ENCODE peak calls at places on chromosomes 1 and 21, in seven cellular contexts. One of them, this sample, is unnamed.

GRCh38 chr1:213987876-213988638 is at the start of gene PROX1:
- DNase-seq in upper lobe of right lung: peak
- DNase-seq in endothelial cell: peak
- DNase-seq in cardiac muscle cell: peak
- DNase-seq in OCI-LY7: no peak
- DNase-seq in transverse colon: peak
- DNase-seq in CD4-positive, alpha-beta T cell: no peak
- DNase-seq in this sample: peak

GRCh38 chr1:211920602-211921226 is 90.2 kb upstream of the LPGAT1 start:
- DNase-seq in upper lobe of right lung: no peak
- DNase-seq in endothelial cell: no peak
- DNase-seq in cardiac muscle cell: peak
- DNase-seq in OCI-LY7: no peak
- DNase-seq in transverse colon: no peak
- DNase-seq in CD4-positive, alpha-beta T cell: no peak
- DNase-seq in this sample: no peak

GRCh38 chr1:75134656-75134938 is 409 bp downstream of the LHX8 start:
- DNase-seq in upper lobe of right lung: no peak
- DNase-seq in endothelial cell: no peak
- DNase-seq in cardiac muscle cell: no peak
- DNase-seq in OCI-LY7: no peak
- DNase-seq in transverse colon: no peak
- DNase-seq in CD4-positive, alpha-beta T cell: no peak
- DNase-seq in this sample: no peak

GRCh38 chr1:79391896-79392295 is 385.4 kb upstream of the ADGRL4 start:
- DNase-seq in upper lobe of right lung: no peak
- DNase-seq in endothelial cell: no peak
- DNase-seq in cardiac muscle cell: no peak
- DNase-seq in OCI-LY7: no peak
- DNase-seq in transverse colon: no peak
- DNase-seq in CD4-positive, alpha-beta T cell: no peak
- DNase-seq in this sample: no peak

GRCh38 chr1:238898856-238899255 is 487.5 kb upstream of the CHRM3 start:
- DNase-seq in upper lobe of right lung: no peak
- DNase-seq in endothelial cell: no peak
- DNase-seq in cardiac muscle cell: no peak
- DNase-seq in OCI-LY7: no peak
- DNase-seq in transverse colon: no peak
- DNase-seq in CD4-positive, alpha-beta T cell: no peak
- DNase-seq in this sample: no peak

GRCh38 chr1:43605761-43606160 is 44.2 kb upstream of the KDM4A start:
- DNase-seq in upper lobe of right lung: no peak
- DNase-seq in endothelial cell: no peak
- DNase-seq in cardiac muscle cell: no peak
- DNase-seq in OCI-LY7: no peak
- DNase-seq in transverse colon: no peak
- DNase-seq in CD4-positive, alpha-beta T cell: no peak
- DNase-seq in this sample: no peak

GRCh38 chr1:220281159-220281574 is 8.9 kb upstream of the RAB3GAP2 start:
- DNase-seq in upper lobe of right lung: no peak
- DNase-seq in endothelial cell: no peak
- DNase-seq in cardiac muscle cell: peak
- DNase-seq in OCI-LY7: no peak
- DNase-seq in transverse colon: no peak
- DNase-seq in CD4-positive, alpha-beta T cell: no peak
- DNase-seq in this sample: no peak

GRCh38 chr1:12616709-12617373 is 1.2 kb downstream of the DHRS3 start:
- DNase-seq in upper lobe of right lung: peak
- DNase-seq in endothelial cell: peak
- DNase-seq in cardiac muscle cell: no peak
- DNase-seq in OCI-LY7: no peak
- DNase-seq in transverse colon: peak
- DNase-seq in CD4-positive, alpha-beta T cell: peak
- DNase-seq in this sample: peak

GRCh38 chr1:66292944-66293343 is 241.0 kb upstream of the SGIP1 start:
- DNase-seq in upper lobe of right lung: no peak
- DNase-seq in endothelial cell: no peak
- DNase-seq in cardiac muscle cell: no peak
- DNase-seq in OCI-LY7: no peak
- DNase-seq in transverse colon: no peak
- DNase-seq in CD4-positive, alpha-beta T cell: no peak
- DNase-seq in this sample: peak

GRCh38 chr1:1890506-1891348 is at the start of gene GNB1:
- DNase-seq in upper lobe of right lung: peak
- DNase-seq in endothelial cell: peak
- DNase-seq in cardiac muscle cell: peak
- DNase-seq in OCI-LY7: peak
- DNase-seq in transverse colon: peak
- DNase-seq in CD4-positive, alpha-beta T cell: peak
- DNase-seq in this sample: peak

GRCh38 chr1:119371800-119372199 is 3.2 kb downstream of the HAO2 start:
- DNase-seq in upper lobe of right lung: no peak
- DNase-seq in endothelial cell: no peak
- DNase-seq in cardiac muscle cell: no peak
- DNase-seq in OCI-LY7: no peak
- DNase-seq in transverse colon: no peak
- DNase-seq in CD4-positive, alpha-beta T cell: no peak
- DNase-seq in this sample: no peak

GRCh38 chr1:119968068-119968492 is 71.8 kb upstream of the ADAM30 start:
- DNase-seq in upper lobe of right lung: peak
- DNase-seq in endothelial cell: peak
- DNase-seq in cardiac muscle cell: peak
- DNase-seq in OCI-LY7: peak
- DNase-seq in transverse colon: peak
- DNase-seq in CD4-positive, alpha-beta T cell: peak
- DNase-seq in this sample: peak

GRCh38 chr1:117628343-117628742 is 22.5 kb downstream of the TENT5C start:
- DNase-seq in upper lobe of right lung: no peak
- DNase-seq in endothelial cell: no peak
- DNase-seq in cardiac muscle cell: no peak
- DNase-seq in OCI-LY7: no peak
- DNase-seq in transverse colon: no peak
- DNase-seq in CD4-positive, alpha-beta T cell: no peak
- DNase-seq in this sample: no peak

GRCh38 chr1:168206111-168206510 is 19.7 kb upstream of the SFT2D2 start:
- DNase-seq in upper lobe of right lung: no peak
- DNase-seq in endothelial cell: no peak
- DNase-seq in cardiac muscle cell: no peak
- DNase-seq in OCI-LY7: no peak
- DNase-seq in transverse colon: no peak
- DNase-seq in CD4-positive, alpha-beta T cell: no peak
- DNase-seq in this sample: no peak

GRCh38 chr21:17519965-17520364 is 7.1 kb downstream of the CXADR start:
- DNase-seq in upper lobe of right lung: no peak
- DNase-seq in endothelial cell: no peak
- DNase-seq in cardiac muscle cell: no peak
- DNase-seq in OCI-LY7: no peak
- DNase-seq in transverse colon: no peak
- DNase-seq in CD4-positive, alpha-beta T cell: no peak
- DNase-seq in this sample: no peak

GRCh38 chr1:29757866-29758763 is 521.8 kb downstream of the PTPRU start:
- DNase-seq in upper lobe of right lung: no peak
- DNase-seq in endothelial cell: no peak
- DNase-seq in cardiac muscle cell: no peak
- DNase-seq in OCI-LY7: no peak
- DNase-seq in transverse colon: no peak
- DNase-seq in CD4-positive, alpha-beta T cell: no peak
- DNase-seq in this sample: no peak

GRCh38 chr1:175824079-175824478 is 80.7 kb upstream of the TNR start:
- DNase-seq in upper lobe of right lung: no peak
- DNase-seq in endothelial cell: peak
- DNase-seq in cardiac muscle cell: no peak
- DNase-seq in OCI-LY7: peak
- DNase-seq in transverse colon: no peak
- DNase-seq in CD4-positive, alpha-beta T cell: no peak
- DNase-seq in this sample: no peak

GRCh38 chr1:222124602-222125001 is 382.7 kb upstream of the DUSP10 start:
- DNase-seq in upper lobe of right lung: no peak
- DNase-seq in endothelial cell: no peak
- DNase-seq in cardiac muscle cell: no peak
- DNase-seq in OCI-LY7: no peak
- DNase-seq in transverse colon: no peak
- DNase-seq in CD4-positive, alpha-beta T cell: no peak
- DNase-seq in this sample: no peak
- TF ChIP-seq CTCF in upper lobe of right lung: no peak
- TF ChIP-seq CTCF in endothelial cell: no peak
- TF ChIP-seq CTCF in cardiac muscle cell: peak
- TF ChIP-seq CTCF in OCI-LY7: peak
- TF ChIP-seq CTCF in transverse colon: peak
- TF ChIP-seq CTCF in CD4-positive, alpha-beta T cell: no peak
- TF ChIP-seq CTCF in this sample: no peak

DNA sequence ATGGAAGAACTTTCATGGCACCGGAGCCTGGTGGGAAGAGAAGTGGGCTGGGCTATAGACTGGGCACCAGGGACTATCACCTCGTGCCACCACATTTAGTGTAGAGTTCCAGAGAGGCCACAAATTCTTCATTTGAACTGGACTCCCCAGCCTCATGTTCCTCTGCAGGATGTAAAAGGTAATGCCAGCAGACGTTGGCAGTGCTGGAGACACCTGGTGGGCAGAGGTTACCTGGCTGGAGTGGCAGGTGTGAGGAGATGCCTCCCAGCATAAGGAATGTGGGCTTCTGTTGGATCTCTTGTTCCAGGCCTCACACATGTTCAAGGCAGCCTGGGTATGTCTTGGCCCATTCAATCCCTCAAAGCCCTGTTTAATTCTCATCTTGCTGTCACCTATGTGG is 35.2 kb downstream of the TEX35 start:
- DNase-seq in upper lobe of right lung: no peak
- DNase-seq in endothelial cell: no peak
- DNase-seq in cardiac muscle cell: no peak
- DNase-seq in OCI-LY7: no peak
- DNase-seq in transverse colon: no peak
- DNase-seq in CD4-positive, alpha-beta T cell: no peak
- DNase-seq in this sample: no peak
- TF ChIP-seq CTCF in upper lobe of right lung: no peak
- TF ChIP-seq CTCF in endothelial cell: no peak
- TF ChIP-seq CTCF in cardiac muscle cell: no peak
- TF ChIP-seq CTCF in OCI-LY7: peak
- TF ChIP-seq CTCF in transverse colon: no peak
- TF ChIP-seq CTCF in CD4-positive, alpha-beta T cell: no peak
- TF ChIP-seq CTCF in this sample: no peak

DNA sequence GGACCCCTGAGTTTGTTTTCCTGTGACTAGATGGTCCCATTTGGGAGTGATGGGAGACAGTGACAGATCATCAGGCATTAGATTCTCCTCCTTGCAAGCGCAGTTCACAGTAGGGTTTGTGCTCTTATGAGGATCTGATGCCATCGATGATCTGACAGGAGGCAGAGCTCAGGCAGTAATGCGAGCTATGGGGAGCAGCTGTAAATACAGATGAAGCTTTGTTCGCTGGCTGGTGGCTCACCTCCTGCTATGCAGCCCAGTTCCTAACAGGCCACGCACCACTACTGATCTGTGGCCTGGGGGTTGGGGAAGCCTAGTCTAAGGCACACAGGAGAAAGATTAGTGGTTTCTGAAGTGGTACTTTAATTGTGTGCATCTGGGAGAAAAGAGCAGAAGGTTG is 7.1 kb upstream of the PLPP3 start:
- DNase-seq in upper lobe of right lung: no peak
- DNase-seq in endothelial cell: no peak
- DNase-seq in cardiac muscle cell: no peak
- DNase-seq in OCI-LY7: no peak
- DNase-seq in transverse colon: no peak
- DNase-seq in CD4-positive, alpha-beta T cell: no peak
- DNase-seq in this sample: no peak
- TF ChIP-seq CTCF in upper lobe of right lung: no peak
- TF ChIP-seq CTCF in endothelial cell: no peak
- TF ChIP-seq CTCF in cardiac muscle cell: no peak
- TF ChIP-seq CTCF in OCI-LY7: no peak
- TF ChIP-seq CTCF in transverse colon: no peak
- TF ChIP-seq CTCF in CD4-positive, alpha-beta T cell: no peak
- TF ChIP-seq CTCF in this sample: no peak

GRCh38 chr21:30268608-30269197 is 14.0 kb downstream of the KRTAP24-1 start:
- DNase-seq in upper lobe of right lung: no peak
- DNase-seq in endothelial cell: no peak
- DNase-seq in cardiac muscle cell: peak
- DNase-seq in OCI-LY7: peak
- DNase-seq in transverse colon: no peak
- DNase-seq in CD4-positive, alpha-beta T cell: no peak
- DNase-seq in this sample: no peak
- TF ChIP-seq CTCF in upper lobe of right lung: no peak
- TF ChIP-seq CTCF in endothelial cell: peak
- TF ChIP-seq CTCF in cardiac muscle cell: peak
- TF ChIP-seq CTCF in OCI-LY7: peak
- TF ChIP-seq CTCF in transverse colon: peak
- TF ChIP-seq CTCF in CD4-positive, alpha-beta T cell: no peak
- TF ChIP-seq CTCF in this sample: no peak

DNA sequence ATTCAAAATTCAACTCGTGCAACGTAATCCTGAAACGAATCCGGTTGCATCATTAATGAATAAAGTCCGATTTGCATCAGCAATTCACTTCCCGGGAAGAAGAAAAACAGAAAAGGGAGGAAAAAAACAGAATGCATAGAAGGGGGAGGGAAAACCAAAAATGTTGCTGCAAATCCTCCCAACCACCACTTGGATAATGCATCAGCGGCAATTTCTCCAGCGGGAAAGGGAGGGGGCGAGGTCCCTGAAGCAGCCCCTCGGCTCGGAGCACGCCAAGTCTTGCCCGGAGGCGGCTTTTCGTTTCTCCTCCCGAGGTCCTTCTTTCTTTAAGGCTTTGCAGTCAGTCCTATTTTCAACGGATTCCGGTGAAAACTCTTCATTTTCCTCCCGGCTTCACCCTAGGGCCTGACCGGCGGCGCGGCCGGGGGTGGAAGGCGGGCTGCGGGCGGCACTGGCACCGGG is 720 bp downstream of the CDC42BPA start:
- DNase-seq in upper lobe of right lung: no peak
- DNase-seq in endothelial cell: peak
- DNase-seq in cardiac muscle cell: peak
- DNase-seq in OCI-LY7: no peak
- DNase-seq in transverse colon: peak
- DNase-seq in CD4-positive, alpha-beta T cell: no peak
- DNase-seq in this sample: peak
- TF ChIP-seq CTCF in upper lobe of right lung: peak
- TF ChIP-seq CTCF in endothelial cell: no peak
- TF ChIP-seq CTCF in cardiac muscle cell: peak
- TF ChIP-seq CTCF in OCI-LY7: no peak
- TF ChIP-seq CTCF in transverse colon: peak
- TF ChIP-seq CTCF in CD4-positive, alpha-beta T cell: no peak
- TF ChIP-seq CTCF in this sample: peak

GRCh38 chr1:5620997-5621396 is 371.2 kb downstream of the NPHP4 start:
- DNase-seq in upper lobe of right lung: no peak
- DNase-seq in endothelial cell: peak
- DNase-seq in cardiac muscle cell: no peak
- DNase-seq in OCI-LY7: peak
- DNase-seq in transverse colon: no peak
- DNase-seq in CD4-positive, alpha-beta T cell: no peak
- DNase-seq in this sample: peak
- TF ChIP-seq CTCF in upper lobe of right lung: peak
- TF ChIP-seq CTCF in endothelial cell: peak
- TF ChIP-seq CTCF in cardiac muscle cell: no peak
- TF ChIP-seq CTCF in OCI-LY7: peak
- TF ChIP-seq CTCF in transverse colon: peak
- TF ChIP-seq CTCF in CD4-positive, alpha-beta T cell: no peak
- TF ChIP-seq CTCF in this sample: peak

DNA sequence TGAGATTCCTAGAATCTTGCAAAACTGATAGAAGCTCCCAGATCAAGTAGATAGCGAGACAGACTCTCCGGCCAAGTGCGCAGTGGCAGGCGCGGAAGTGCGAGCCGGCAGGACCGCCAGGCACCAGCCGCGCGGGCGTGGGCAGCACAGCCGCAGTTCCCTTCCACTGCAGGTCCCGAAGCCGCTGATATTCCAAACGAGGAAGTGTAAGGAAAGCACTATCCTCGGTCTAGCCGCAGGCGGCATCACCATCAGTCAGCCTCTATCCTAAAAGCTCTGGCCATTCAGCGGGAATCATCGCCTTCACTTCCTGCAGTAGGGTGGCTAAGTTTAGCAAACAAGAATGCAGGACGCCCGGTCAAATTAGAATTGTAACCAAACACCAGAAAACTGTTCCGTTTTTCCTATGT is 713 bp downstream of the GLRX2 start:
- DNase-seq in upper lobe of right lung: peak
- DNase-seq in endothelial cell: peak
- DNase-seq in cardiac muscle cell: peak
- DNase-seq in OCI-LY7: peak
- DNase-seq in transverse colon: peak
- DNase-seq in CD4-positive, alpha-beta T cell: peak
- DNase-seq in this sample: peak
- TF ChIP-seq CTCF in upper lobe of right lung: no peak
- TF ChIP-seq CTCF in endothelial cell: no peak
- TF ChIP-seq CTCF in cardiac muscle cell: no peak
- TF ChIP-seq CTCF in OCI-LY7: no peak
- TF ChIP-seq CTCF in transverse colon: no peak
- TF ChIP-seq CTCF in CD4-positive, alpha-beta T cell: no peak
- TF ChIP-seq CTCF in this sample: no peak

This sample was measured in thyroid gland.